ENCODE peak calls at places on chromosomes 7 and 10, in six cellular contexts. G, N, Y, T, V and A are unnamed samples.

GRCh38 chr7:19118896-19119301 is 1.5 kb upstream of the TWIST1 start:
- DNase-seq in G (no peak), N (no peak), Y (peak), T (no peak), V (no peak), A (no peak)

GRCh38 chr7:75945297-75946168 is 30.6 kb downstream of the POR start:
- DNase-seq in G (no peak), N (peak), Y (peak), T (no peak), V (no peak), A (no peak)

GRCh38 chr7:158101821-158102450 is 485.7 kb downstream of the PTPRN2 start:
- DNase-seq in G (no peak), N (no peak), Y (no peak), T (no peak), V (peak), A (peak)

GRCh38 chr7:1979591-1980560 is 252.9 kb downstream of the MAD1L1 start:
- DNase-seq in G (no peak), N (no peak), Y (no peak), T (peak), V (no peak), A (peak)

GRCh38 chr7:26291699-26292538 is at the start of gene SNX10:
- DNase-seq in G (no peak), N (no peak), Y (peak), T (no peak), V (no peak), A (peak)

GRCh38 chr7:41996381-41997035 is 240.5 kb downstream of the GLI3 start:
- DNase-seq in G (no peak), N (peak), Y (peak), T (no peak), V (no peak), A (no peak)

GRCh38 chr7:135994466-135995205 is 17.5 kb upstream of the MTPN start:
- DNase-seq in G (no peak), N (peak), Y (peak), T (no peak), V (no peak), A (no peak)

GRCh38 chr7:139914306-139914747 is 85.3 kb downstream of the TBXAS1 start:
- DNase-seq in G (no peak), N (peak), Y (peak), T (no peak), V (no peak), A (no peak)

GRCh38 chr7:80134105-80134535 is 511 bp upstream of the GNAI1 start:
- DNase-seq in G (no peak), N (no peak), Y (no peak), T (no peak), V (no peak), A (no peak)

GRCh38 chr7:155380221-155380861 is 77.6 kb upstream of the EN2 start:
- DNase-seq in G (peak), N (peak), Y (peak), T (peak), V (no peak), A (peak)

GRCh38 chr7:135253851-135254815 is 20.5 kb downstream of the STRA8 start:
- DNase-seq in G (peak), N (peak), Y (peak), T (peak), V (no peak), A (peak)

GRCh38 chr10:84552478-84552877 is 224.1 kb downstream of the CCSER2 start:
- DNase-seq in G (no peak), N (no peak), Y (no peak), T (no peak), V (no peak), A (no peak)

GRCh38 chr7:73912223-73912622 is 51.3 kb downstream of the TMEM270 start:
- DNase-seq in G (no peak), N (no peak), Y (no peak), T (no peak), V (no peak), A (no peak)

GRCh38 chr7:53740971-53741370 is 705.5 kb downstream of the POM121L12 start:
- DNase-seq in G (no peak), N (no peak), Y (no peak), T (no peak), V (no peak), A (no peak)

GRCh38 chr7:143013897-143014296 is 13.0 kb downstream of the OR9A2 start:
- DNase-seq in G (no peak), N (peak), Y (peak), T (no peak), V (no peak), A (no peak)

GRCh38 chr10:118870467-118871243 is 115.9 kb upstream of the CACUL1 start:
- DNase-seq in G (no peak), N (peak), Y (peak), T (no peak), V (no peak), A (no peak)

GRCh38 chr10:88154596-88155250 is 291.3 kb downstream of the PTEN start:
- DNase-seq in G (no peak), N (peak), Y (no peak), T (no peak), V (no peak), A (no peak)

GRCh38 chr7:146090023-146090645 is 26.5 kb upstream of the CNTNAP2 start:
- DNase-seq in G (no peak), N (no peak), Y (peak), T (no peak), V (no peak), A (no peak)

GRCh38 chr10:88523739-88524400 is 59.2 kb downstream of the RNLS start:
- DNase-seq in G (no peak), N (no peak), Y (no peak), T (no peak), V (no peak), A (no peak)

GRCh38 chr10:95414844-95415545 is 124.2 kb upstream of the PDLIM1 start:
- DNase-seq in G (no peak), N (peak), Y (no peak), T (no peak), V (no peak), A (no peak)

GRCh38 chr7:45421096-45421495 is 153.1 kb upstream of the ADCY1 start:
- DNase-seq in G (no peak), N (peak), Y (peak), T (no peak), V (no peak), A (no peak)

GRCh38 chr10:107520348-107520747 is 355.8 kb upstream of the SORCS1 start:
- DNase-seq in G (no peak), N (no peak), Y (no peak), T (no peak), V (no peak), A (no peak)

GRCh38 chr10:70162892-70163201 is 7.5 kb downstream of the SAR1A start:
- DNase-seq in G (no peak), N (no peak), Y (no peak), T (no peak), V (no peak), A (no peak)

GRCh38 chr10:98006266-98006665 is 24.2 kb downstream of the CRTAC1 start:
- DNase-seq in G (no peak), N (no peak), Y (no peak), T (no peak), V (no peak), A (no peak)

GRCh38 chr7:32891046-32891799 is at the start of gene KBTBD2:
- DNase-seq in G (peak), N (peak), Y (peak), T (peak), V (peak), A (peak)

GRCh38 chr7:93249749-93250148 is 17.6 kb downstream of the VPS50 start:
- DNase-seq in G (no peak), N (peak), Y (peak), T (no peak), V (no peak), A (no peak)

GRCh38 chr10:46234026-46234425 is 52.8 kb upstream of the ANTXRL start:
- DNase-seq in G (peak), N (no peak), Y (no peak), T (no peak), V (peak), A (peak)

GRCh38 chr7:132102942-132103341 is 473.3 kb downstream of the PLXNA4 start:
- DNase-seq in G (no peak), N (no peak), Y (no peak), T (no peak), V (no peak), A (no peak)

GRCh38 chr7:29565634-29565981 is 2.0 kb downstream of the PRR15 start:
- DNase-seq in G (no peak), N (no peak), Y (no peak), T (no peak), V (no peak), A (peak)

GRCh38 chr7:151273646-151274375 is 25.3 kb upstream of the SMARCD3 start:
- DNase-seq in G (no peak), N (no peak), Y (no peak), T (no peak), V (no peak), A (peak)

GRCh38 chr10:128274938-128275337 is 148.7 kb upstream of the MKI67 start:
- DNase-seq in G (no peak), N (peak), Y (no peak), T (no peak), V (no peak), A (no peak)

GRCh38 chr10:110493832-110494426 is 3.8 kb upstream of the DUSP5 start:
- DNase-seq in G (no peak), N (no peak), Y (peak), T (no peak), V (no peak), A (no peak)

GRCh38 chr7:149195180-149196150 is at the start of gene ZNF282:
- DNase-seq in G (peak), N (peak), Y (peak), T (peak), V (peak), A (peak)
- TF ChIP-seq CTCF in G (peak), N (peak), Y (peak), T (peak), V (peak), A (peak)

GRCh38 chr10:30324448-30325110 is 24.5 kb downstream of the MTPAP start:
- DNase-seq in G (no peak), N (no peak), Y (peak), T (no peak), V (no peak), A (no peak)
- TF ChIP-seq CTCF in G (no peak), N (no peak), Y (peak), T (no peak), V (no peak), A (no peak)

DNA sequence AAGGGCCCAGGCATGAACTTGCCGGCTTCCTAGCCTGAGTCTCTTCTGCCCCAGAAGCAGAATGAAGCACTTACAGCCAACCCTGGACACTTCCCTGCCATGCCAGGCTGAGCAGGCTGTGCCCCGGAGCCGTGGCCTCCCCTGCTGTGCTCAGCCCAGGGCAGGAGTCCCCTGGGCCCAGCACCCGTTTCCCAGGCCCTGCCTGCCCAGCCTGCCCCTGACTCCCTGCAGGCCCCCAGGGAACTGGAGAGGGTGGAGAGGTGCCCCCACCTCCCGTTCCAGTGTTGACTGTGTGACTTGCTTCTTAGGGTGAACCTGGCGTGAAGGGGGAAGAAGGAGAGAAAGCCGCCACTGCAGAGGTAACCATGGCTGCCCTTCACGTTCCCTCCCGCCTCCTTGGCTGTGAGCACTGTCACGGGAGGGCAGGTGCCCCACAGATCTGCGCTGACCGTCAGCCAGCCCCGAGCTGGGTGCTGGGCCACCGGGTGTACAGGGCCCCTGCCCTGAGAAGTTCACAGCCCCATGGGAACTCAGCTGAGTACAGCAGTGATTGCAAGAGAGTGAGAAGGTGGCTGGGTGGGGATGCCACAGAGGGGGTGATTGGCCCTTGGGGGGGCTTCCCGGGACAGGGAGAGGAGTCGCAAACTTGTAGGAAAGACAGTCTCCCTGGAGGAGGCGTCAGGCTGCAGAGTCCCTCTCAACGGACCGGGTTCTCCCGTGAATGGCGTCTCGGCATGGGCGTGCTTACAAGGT is 75.9 kb downstream of the MYL10 start:
- DNase-seq in G (peak), N (no peak), Y (no peak), T (peak), V (no peak), A (peak)
- TF ChIP-seq CTCF in G (no peak), N (no peak), Y (no peak), T (no peak), V (no peak), A (no peak)

GRCh38 chr10:125212150-125212809 is 51.9 kb upstream of the CTBP2 start:
- DNase-seq in G (no peak), N (no peak), Y (no peak), T (no peak), V (no peak), A (no peak)
- TF ChIP-seq CTCF in G (no peak), N (no peak), Y (no peak), T (no peak), V (no peak), A (no peak)

GRCh38 chr7:207418-208127 is 15.2 kb downstream of the FAM20C start:
- DNase-seq in G (no peak), N (no peak), Y (no peak), T (no peak), V (no peak), A (no peak)
- TF ChIP-seq CTCF in G (no peak), N (peak), Y (peak), T (no peak), V (peak), A (no peak)

DNA sequence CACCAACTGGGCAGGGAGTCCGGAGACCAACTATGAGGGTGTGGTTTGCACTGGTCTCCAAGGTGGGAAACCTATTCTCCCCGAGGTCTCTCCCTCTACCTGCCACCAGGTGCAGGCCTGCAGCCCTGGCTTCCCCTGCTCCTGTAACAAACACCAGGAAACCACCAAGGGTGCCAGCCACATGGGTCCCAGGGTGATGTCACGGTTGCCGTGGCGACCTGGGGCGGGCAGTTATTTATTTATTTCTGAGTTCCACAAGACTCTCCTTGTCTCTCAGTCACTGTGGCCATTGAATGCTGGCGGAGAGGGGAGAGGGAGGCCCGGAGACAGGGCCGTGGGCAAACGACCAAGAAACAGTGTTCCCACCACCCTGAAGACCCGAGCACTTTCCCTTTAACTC is 27.1 kb downstream of the MMD2 start:
- DNase-seq in G (peak), N (no peak), Y (no peak), T (peak), V (no peak), A (no peak)
- TF ChIP-seq CTCF in G (no peak), N (no peak), Y (no peak), T (peak), V (no peak), A (no peak)

GRCh38 chr7:91098566-91098965 is 165.7 kb upstream of the FZD1 start:
- DNase-seq in G (no peak), N (peak), Y (peak), T (no peak), V (no peak), A (no peak)
- TF ChIP-seq CTCF in G (no peak), N (no peak), Y (no peak), T (no peak), V (no peak), A (no peak)

DNA sequence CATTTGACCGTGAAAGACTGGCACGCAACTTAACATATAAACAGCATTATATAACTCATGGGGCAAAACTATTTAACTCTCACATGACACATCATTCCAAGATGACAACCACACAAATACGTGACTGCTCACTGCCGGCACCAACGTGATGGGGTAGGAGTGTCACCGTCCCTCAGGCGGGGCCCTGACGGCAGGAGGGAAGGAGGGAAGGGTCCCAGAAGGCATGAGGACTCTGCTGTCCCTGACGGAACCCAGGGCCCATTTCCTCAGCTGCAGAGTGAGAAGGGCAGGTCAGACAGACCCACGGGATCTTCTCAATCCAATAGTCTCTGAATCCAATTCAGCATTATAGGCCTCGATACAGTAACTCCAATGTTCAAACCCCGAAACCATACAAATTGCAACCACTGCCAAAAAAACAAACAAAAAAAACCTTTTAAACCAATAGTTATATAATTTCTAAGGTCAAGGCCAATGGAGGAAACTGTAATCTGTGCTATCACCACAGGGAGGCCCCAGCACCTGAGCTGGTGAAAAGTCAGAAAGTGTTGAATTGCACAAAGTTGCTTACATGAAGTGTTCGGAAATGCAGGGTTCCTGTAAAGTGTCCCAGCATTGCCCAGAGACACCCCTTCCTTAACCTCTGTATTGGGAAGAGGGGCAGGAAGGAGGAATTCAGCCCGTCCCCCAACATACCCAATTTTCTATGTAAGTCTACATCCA is 137.4 kb downstream of the TNS3 start:
- DNase-seq in G (no peak), N (peak), Y (peak), T (no peak), V (no peak), A (no peak)
- TF ChIP-seq CTCF in G (peak), N (peak), Y (peak), T (peak), V (peak), A (peak)

DNA sequence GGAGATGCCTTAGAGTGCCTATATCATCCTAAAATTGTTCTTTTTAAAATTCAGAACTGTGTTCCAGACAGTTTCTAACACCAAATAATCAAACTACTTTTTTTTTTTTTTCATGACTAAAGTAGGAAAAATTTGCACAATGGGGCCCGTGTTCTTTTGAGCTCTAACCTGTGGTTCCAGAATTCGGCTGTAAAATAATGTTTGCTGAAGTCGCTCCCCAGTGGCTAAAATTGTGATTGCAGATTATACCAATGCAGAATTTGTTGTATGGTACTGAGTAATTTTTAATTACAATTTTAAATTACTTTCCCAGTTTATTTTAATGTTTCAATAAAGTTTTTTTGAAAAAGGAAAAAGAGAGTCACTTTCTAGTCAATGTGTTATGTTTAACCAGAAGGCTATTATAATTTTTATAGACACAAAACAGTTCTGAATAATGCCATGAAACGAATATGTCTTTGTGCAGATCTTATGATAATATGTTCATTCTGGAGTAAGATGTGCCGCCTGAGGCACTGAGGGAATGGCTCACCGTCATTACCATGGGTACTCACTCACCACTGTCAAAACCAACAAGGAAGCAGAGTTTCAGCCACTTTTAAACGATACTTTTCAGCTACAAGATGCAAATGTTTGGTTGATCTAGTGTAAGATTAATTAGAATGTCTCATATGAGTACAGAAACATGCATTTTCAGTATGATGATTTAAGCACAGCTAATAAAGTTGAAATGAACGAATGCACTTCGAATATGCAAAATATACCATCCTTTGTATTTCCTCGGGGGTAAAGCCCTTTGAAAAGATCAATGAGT is 173.6 kb downstream of the PRKCQ start:
- DNase-seq in G (no peak), N (peak), Y (peak), T (no peak), V (peak), A (no peak)
- TF ChIP-seq CTCF in G (no peak), N (peak), Y (peak), T (peak), V (peak), A (peak)

DNA sequence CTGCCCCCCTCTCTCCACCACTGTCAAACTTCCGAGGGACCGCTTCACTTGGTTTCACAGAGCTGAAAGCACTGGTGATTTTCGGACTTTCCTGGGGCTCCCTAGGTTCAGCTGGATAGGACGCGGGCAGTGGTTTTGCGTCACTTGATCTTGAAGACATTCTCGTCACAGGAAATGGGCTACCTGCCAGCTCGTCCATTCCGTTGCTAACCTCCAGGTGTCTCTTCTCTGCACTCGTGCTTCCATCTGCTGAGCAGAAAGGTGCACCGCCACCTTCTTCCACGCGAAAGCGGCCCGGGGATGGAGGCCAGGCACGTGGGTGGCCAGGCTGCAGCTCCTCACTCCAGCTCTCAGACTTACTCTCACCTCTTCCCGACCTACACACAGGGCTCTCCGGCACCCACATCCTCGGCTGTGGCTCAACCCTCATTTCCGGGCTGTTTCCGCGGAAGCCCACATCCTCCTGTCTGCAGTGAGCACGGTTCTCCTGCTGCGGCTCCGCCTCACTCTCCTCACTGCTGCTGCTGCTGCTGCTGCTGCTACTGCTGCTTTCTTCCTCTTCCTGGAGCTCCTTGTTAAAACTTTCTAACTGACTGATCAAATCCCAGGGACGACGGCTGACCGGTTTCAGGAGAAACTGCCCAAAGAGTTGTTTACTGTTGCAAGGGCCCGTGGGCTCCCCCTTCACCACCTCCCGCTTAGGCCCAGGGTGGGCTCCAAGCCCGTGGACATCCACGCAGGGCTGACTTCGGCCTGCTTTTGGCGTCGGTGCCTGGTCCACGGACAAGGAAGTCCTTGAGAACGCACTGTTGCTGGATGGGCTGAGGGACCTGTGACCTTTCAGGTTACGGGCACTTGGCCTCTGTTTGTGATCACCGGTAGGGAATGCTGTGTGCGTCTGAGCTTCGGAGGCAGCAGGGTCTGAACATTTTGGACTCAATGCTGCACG is 32.1 kb downstream of the JCAD start:
- DNase-seq in G (peak), N (no peak), Y (peak), T (no peak), V (no peak), A (peak)
- TF ChIP-seq CTCF in G (no peak), N (peak), Y (peak), T (no peak), V (no peak), A (peak)